ENCODE peak calls at places on chromosomes 4 and X, in nine cellular contexts. X is ovary, G is aorta, D is psoas muscle, U is upper lobe of right lung, R is iPS DF 6.9, P is GM23248, K is fibroblast of lung, I is cardiac muscle cell. Y is an unnamed sample.
A peak's percentile ranks its signal among the peaks of the same experiment; 100 is the strongest.

GRCh38 chr4:54495641-54496040 is 162.1 kb upstream of the KIT start:
- DNase-seq in X (no peak), G (no peak), D (no peak), U (no peak), R (no peak), P (no peak), K (no peak), I (no peak), Y (peak; percentile 66)

GRCh38 chr4:44632089-44632488 is 19.3 kb downstream of the YIPF7 start:
- DNase-seq in X (no peak), G (no peak), D (no peak), U (no peak), R (no peak), P (peak; percentile 1), K (no peak), I (no peak), Y (no peak)

GRCh38 chrX:39855748-39856129 is 242.0 kb downstream of the BCOR start:
- DNase-seq in X (no peak), G (no peak), D (no peak), U (no peak), R (no peak), P (peak; percentile 62), K (peak; percentile 48), I (no peak), Y (no peak)

GRCh38 chrX:54416965-54417364 is 23.2 kb upstream of the TSR2 start:
- DNase-seq in X (no peak), G (no peak), D (no peak), U (no peak), R (no peak), P (no peak), K (no peak), I (no peak), Y (peak; percentile 4)

GRCh38 chr4:17310269-17310652 is 201.6 kb downstream of the QDPR start:
- DNase-seq in X (no peak), G (no peak), D (no peak), U (no peak), R (no peak), P (peak; percentile 57), K (peak; percentile 81), I (no peak), Y (no peak)

GRCh38 chr4:7904108-7904516 is 35.5 kb downstream of the AFAP1 start:
- DNase-seq in X (no peak), G (no peak), D (no peak), U (no peak), R (no peak), P (peak; percentile 93), K (peak; percentile 97), I (peak; percentile 45), Y (peak; percentile 77)

GRCh38 chr4:62377245-62377644 is 1177.1 kb downstream of the ADGRL3 start:
- DNase-seq in X (no peak), G (no peak), D (no peak), U (no peak), R (no peak), P (no peak), K (no peak), I (no peak), Y (no peak)

GRCh38 chr4:109077486-109077885 is 225.0 kb downstream of the COL25A1 start:
- DNase-seq in X (no peak), G (no peak), D (no peak), U (no peak), R (no peak), P (no peak), K (no peak), I (peak; percentile 17), Y (peak; percentile 76)

GRCh38 chr4:1843852-1844251 is 12.1 kb downstream of the LETM1 start:
- DNase-seq in X (no peak), G (no peak), D (no peak), U (no peak), R (no peak), P (peak; percentile 47), K (no peak), I (peak; percentile 42), Y (no peak)

GRCh38 chrX:13506574-13506973 is 62.8 kb upstream of the EGFL6 start:
- DNase-seq in X (peak; percentile 45), G (peak; percentile 80), D (peak; percentile 58), U (no peak), R (no peak), P (peak; percentile 60), K (peak; percentile 37), I (peak; percentile 63), Y (no peak)

GRCh38 chr4:4226606-4227438 is at the start of gene OTOP1:
- DNase-seq in X (no peak), G (no peak), D (no peak), U (no peak), R (no peak), P (no peak), K (no peak), I (no peak), Y (no peak)

GRCh38 chrX:131083510-131084142 is 25.5 kb downstream of the ARHGAP36 start:
- DNase-seq in X (no peak), G (no peak), D (no peak), U (no peak), R (no peak), P (no peak), K (no peak), I (no peak), Y (no peak)
- H3K9me3 ChIP-seq in X (no peaks in the 10 kb centered on the region), G (no peaks in the 10 kb centered on the region), D (no peaks in the 10 kb centered on the region), U (no peaks in the 10 kb centered on the region), R (no peaks in the 10 kb centered on the region), P (no peaks in the 10 kb centered on the region), K (no peaks in the 10 kb centered on the region), I (no peaks in the 10 kb centered on the region), Y (peaks cover 3% of the 10 kb centered on the region)

GRCh38 chr4:95838192-95838591 is 1.7 kb upstream of the PDHA2 start:
- DNase-seq in X (no peak), G (no peak), D (no peak), U (no peak), R (peak; percentile 25), P (no peak), K (no peak), I (no peak), Y (no peak)
- H3K9me3 ChIP-seq in X (no peaks in the 10 kb centered on the region), G (no peaks in the 10 kb centered on the region), D (no peaks in the 10 kb centered on the region), U (no peaks in the 10 kb centered on the region), R (no peaks in the 10 kb centered on the region), P (no peaks in the 10 kb centered on the region), K (no peaks in the 10 kb centered on the region), I (no peaks in the 10 kb centered on the region), Y (no peaks in the 10 kb centered on the region)

DNA sequence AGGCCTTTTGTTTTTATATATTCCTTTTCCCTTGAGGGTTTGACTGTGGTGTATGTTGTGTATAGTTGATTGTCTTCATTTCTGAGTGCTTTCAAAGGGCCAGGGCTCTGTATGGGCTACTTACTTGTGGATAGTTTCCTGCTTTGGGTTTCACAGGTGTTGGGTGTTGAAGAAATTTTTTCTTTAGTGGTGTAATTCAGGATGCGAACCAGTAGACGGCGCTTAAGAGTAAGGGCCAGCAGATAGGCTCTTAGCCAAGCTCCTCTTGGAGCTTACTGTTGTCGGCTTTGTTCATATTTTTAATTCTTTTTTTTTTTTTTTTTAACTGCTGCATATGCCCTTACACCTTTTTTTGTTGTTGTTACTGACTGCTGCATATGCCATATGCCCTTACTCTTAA is 276.3 kb upstream of the GALNT7 start:
- DNase-seq in X (no peak), G (no peak), D (no peak), U (no peak), R (peak; percentile 20), P (peak; percentile 25), K (no peak), I (no peak), Y (peak; percentile 68)
- H3K9me3 ChIP-seq in X (no peaks in the 10 kb centered on the region), G (peaks cover 5% of the 10 kb centered on the region), D (no peaks in the 10 kb centered on the region), U (no peaks in the 10 kb centered on the region), R (no peaks in the 10 kb centered on the region), P (no peaks in the 10 kb centered on the region), K (no peaks in the 10 kb centered on the region), I (no peaks in the 10 kb centered on the region), Y (no peaks in the 10 kb centered on the region)

GRCh38 chr4:635851-636627 is 10.7 kb downstream of the PDE6B start:
- DNase-seq in X (no peak), G (peak; percentile 66), D (peak; percentile 8), U (no peak), R (no peak), P (no peak), K (no peak), I (no peak), Y (no peak)
- H3K9me3 ChIP-seq in X (no peaks in the 10 kb centered on the region), G (peaks cover 3% of the 10 kb centered on the region), D (no peaks in the 10 kb centered on the region), U (no peaks in the 10 kb centered on the region), R (no peaks in the 10 kb centered on the region), P (no peaks in the 10 kb centered on the region), K (no peaks in the 10 kb centered on the region), I (no peaks in the 10 kb centered on the region), Y (peaks cover 23% of the 10 kb centered on the region)

GRCh38 chrX:71302461-71303213 is 1.1 kb downstream of the ITGB1BP2 start:
- DNase-seq in X (no peak), G (no peak), D (no peak), U (no peak), R (no peak), P (no peak), K (peak; percentile 26), I (no peak), Y (no peak)
- H3K9me3 ChIP-seq in X (no peaks in the 10 kb centered on the region), G (no peaks in the 10 kb centered on the region), D (no peaks in the 10 kb centered on the region), U (no peaks in the 10 kb centered on the region), R (no peaks in the 10 kb centered on the region), P (no peaks in the 10 kb centered on the region), K (no peaks in the 10 kb centered on the region), I (no peaks in the 10 kb centered on the region), Y (no peaks in the 10 kb centered on the region)